ENCODE peak calls at places on chromosomes 12 and 14, in five cellular contexts. A, E, D, T and H are unnamed samples.

GRCh38 chr14:93536945-93537344 is 106.2 kb downstream of the UNC79 start:
- DNase-seq in A (no peak), E (peak), D (no peak), T (peak), H (no peak)

GRCh38 chr12:78220811-78221210 is 390.1 kb downstream of the NAV3 start:
- DNase-seq in A (no peak), E (no peak), D (no peak), T (no peak), H (no peak)

GRCh38 chr12:116317986-116318737 is 40.7 kb upstream of the MED13L start:
- DNase-seq in A (no peak), E (no peak), D (no peak), T (no peak), H (no peak)

GRCh38 chr14:98826618-98827017 is 445.4 kb downstream of the BCL11B start:
- DNase-seq in A (no peak), E (no peak), D (no peak), T (no peak), H (no peak)

GRCh38 chr14:92244805-92245204 is 78.2 kb upstream of the SLC24A4 start:
- DNase-seq in A (no peak), E (no peak), D (no peak), T (no peak), H (no peak)

GRCh38 chr14:88129306-88130056 is 124.5 kb downstream of the GPR65 start:
- DNase-seq in A (no peak), E (no peak), D (no peak), T (no peak), H (no peak)

GRCh38 chr12:42774238-42774637 is 184.7 kb upstream of the PRICKLE1 start:
- DNase-seq in A (no peak), E (no peak), D (no peak), T (no peak), H (no peak)

GRCh38 chr14:68897559-68898160 is 81.4 kb downstream of the ACTN1 start:
- DNase-seq in A (no peak), E (no peak), D (no peak), T (no peak), H (no peak)

GRCh38 chr12:93192878-93193277 is 184.8 kb upstream of the NUDT4 start:
- DNase-seq in A (no peak), E (no peak), D (peak), T (no peak), H (no peak)

GRCh38 chr12:118494776-118495175 is 118.4 kb downstream of the SUDS3 start:
- DNase-seq in A (no peak), E (no peak), D (no peak), T (no peak), H (no peak)

GRCh38 chr12:100896192-100896591 is 101.6 kb downstream of the ANO4 start:
- DNase-seq in A (no peak), E (no peak), D (no peak), T (no peak), H (no peak)

GRCh38 chr12:122935318-122935717 is 30.9 kb downstream of the ABCB9 start:
- DNase-seq in A (no peak), E (no peak), D (no peak), T (no peak), H (no peak)

GRCh38 chr12:12333980-12334709 is 15.9 kb downstream of the MANSC1 start:
- DNase-seq in A (peak), E (peak), D (peak), T (peak), H (peak)

GRCh38 chr12:63103489-63104131 is 47.4 kb downstream of the AVPR1A start:
- DNase-seq in A (peak), E (peak), D (peak), T (peak), H (no peak)

GRCh38 chr12:802242-802995 is 50.0 kb downstream of the WNK1 start:
- DNase-seq in A (no peak), E (no peak), D (no peak), T (no peak), H (no peak)

GRCh38 chr12:91732086-91732485 is 413.6 kb downstream of the BTG1 start:
- DNase-seq in A (no peak), E (no peak), D (no peak), T (no peak), H (no peak)

GRCh38 chr12:21614510-21614909 is 9.9 kb upstream of the GYS2 start:
- DNase-seq in A (no peak), E (no peak), D (no peak), T (no peak), H (no peak)

DNA sequence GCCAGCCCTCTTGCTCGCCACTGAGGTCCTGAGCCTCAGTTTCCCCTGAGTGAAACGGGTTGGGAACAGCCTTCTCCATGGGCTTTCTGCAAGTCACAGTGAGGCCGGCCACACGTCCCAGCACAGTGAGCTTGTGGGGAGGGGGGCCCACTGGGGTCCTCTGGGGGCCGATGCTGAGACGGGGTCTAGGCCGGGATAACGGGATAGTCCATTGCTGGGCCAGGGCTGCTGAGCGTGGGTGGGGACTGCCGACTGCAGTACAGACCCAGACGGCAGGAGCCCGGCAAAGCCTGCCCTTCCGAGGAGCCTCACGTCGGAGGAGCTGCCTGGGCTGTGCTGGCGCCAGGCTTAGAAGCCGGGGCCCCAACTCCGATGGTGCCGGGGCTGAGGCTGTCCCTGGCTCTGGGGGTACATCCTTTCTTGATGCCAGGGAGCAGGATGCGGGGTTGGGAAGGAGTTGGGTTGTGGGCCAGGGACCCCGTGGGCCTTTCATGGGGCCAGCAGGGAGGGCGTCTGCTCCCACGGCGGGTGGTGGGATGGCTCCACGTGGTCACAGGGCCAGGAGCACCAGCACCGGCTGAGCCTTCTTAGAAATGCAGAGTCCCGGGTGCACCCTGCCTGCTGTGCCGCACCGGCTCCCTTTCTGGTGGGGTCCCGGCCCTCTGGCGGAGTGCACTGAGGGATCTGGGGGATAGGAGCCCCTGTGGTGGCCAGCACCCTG is 24.2 kb downstream of the NOC4L start:
- DNase-seq in A (no peak), E (no peak), D (no peak), T (no peak), H (no peak)
- TF ChIP-seq CHD2 in A (no peak), E (no peak), D (no peak), T (no peak), H (no peak)

GRCh38 chr12:26787125-26787495 is 45.9 kb downstream of the ITPR2 start:
- DNase-seq in A (no peak), E (no peak), D (no peak), T (peak), H (no peak)

GRCh38 chr12:26790645-26790994 is 42.4 kb downstream of the ITPR2 start:
- DNase-seq in A (no peak), E (no peak), D (no peak), T (no peak), H (no peak)

GRCh38 chr12:26789731-26790644 is 43.0 kb downstream of the ITPR2 start:
- DNase-seq in A (no peak), E (no peak), D (no peak), T (no peak), H (no peak)

GRCh38 chr12:26795899-26796298 is 37.1 kb downstream of the ITPR2 start:
- DNase-seq in A (no peak), E (no peak), D (no peak), T (no peak), H (no peak)

DNA sequence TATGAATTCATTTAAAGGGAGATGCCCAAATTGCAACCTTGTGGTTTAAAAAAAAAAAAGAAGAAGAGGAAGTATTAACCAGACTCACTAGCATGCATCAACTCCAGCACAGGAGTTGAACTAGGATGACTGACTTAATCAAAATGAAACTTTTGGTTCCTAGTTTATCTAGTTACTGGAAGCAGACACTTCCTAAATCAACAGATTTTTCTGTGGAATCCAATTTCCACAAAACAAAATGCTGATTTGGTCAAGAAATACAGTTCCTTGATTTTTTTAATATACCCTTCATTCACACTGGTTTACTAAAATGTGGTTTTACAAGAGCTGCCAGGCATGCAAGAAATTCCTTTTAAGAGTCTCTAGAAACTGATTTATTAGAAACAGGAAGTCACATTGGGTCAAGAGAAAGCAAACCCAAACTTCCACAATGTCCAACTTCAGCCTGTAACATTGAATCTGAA is 41.6 kb downstream of the ITPR2 start:
- DNase-seq in A (no peak), E (no peak), D (no peak), T (no peak), H (peak)
- TF ChIP-seq USF2 in A (no peak), E (no peak), D (no peak), T (no peak), H (no peak)

GRCh38 chr12:104279164-104279563 is 24.4 kb upstream of the EID3 start:
- DNase-seq in A (no peak), E (no peak), D (no peak), T (no peak), H (no peak)

GRCh38 chr12:104281636-104282035 is 21.9 kb upstream of the EID3 start:
- DNase-seq in A (no peak), E (no peak), D (no peak), T (no peak), H (no peak)

GRCh38 chr12:104282109-104282508 is 21.4 kb upstream of the EID3 start:
- DNase-seq in A (no peak), E (no peak), D (no peak), T (no peak), H (no peak)

GRCh38 chr12:104280111-104280510 is 23.4 kb upstream of the EID3 start:
- DNase-seq in A (peak), E (no peak), D (no peak), T (no peak), H (no peak)

GRCh38 chr12:104280703-104281458 is 22.7 kb upstream of the EID3 start:
- DNase-seq in A (peak), E (peak), D (peak), T (no peak), H (no peak)
- TF ChIP-seq CHD2 in A (no peak), E (no peak), D (no peak), T (no peak), H (no peak)

GRCh38 chr12:66627270-66627987 is 51.4 kb downstream of the GRIP1 start:
- DNase-seq in A (no peak), E (no peak), D (no peak), T (no peak), H (no peak)

GRCh38 chr12:66620026-66620425 is 58.9 kb downstream of the GRIP1 start:
- DNase-seq in A (no peak), E (no peak), D (no peak), T (no peak), H (no peak)

GRCh38 chr12:66620703-66621102 is 58.2 kb downstream of the GRIP1 start:
- DNase-seq in A (no peak), E (no peak), D (no peak), T (no peak), H (no peak)

GRCh38 chr12:66624806-66625205 is 54.1 kb downstream of the GRIP1 start:
- DNase-seq in A (no peak), E (no peak), D (no peak), T (no peak), H (no peak)

DNA sequence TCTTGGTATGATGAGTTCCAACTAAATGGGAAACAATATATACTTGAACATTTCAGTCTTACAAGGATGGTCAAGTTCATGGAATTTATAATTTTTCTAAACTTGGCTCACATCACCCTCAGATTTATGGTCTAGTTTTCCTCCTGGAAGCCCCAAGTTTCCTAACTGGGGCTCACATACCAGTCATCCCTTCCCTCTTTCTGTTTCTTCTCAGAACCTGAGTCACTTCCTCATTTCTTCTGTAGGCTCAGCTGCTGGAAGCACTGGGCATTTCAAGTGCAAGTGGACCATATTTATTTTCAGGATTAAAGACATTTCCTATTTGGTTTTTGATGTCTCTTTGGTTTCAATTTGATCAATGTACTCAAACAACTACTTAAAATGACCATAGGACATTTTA is 55.4 kb downstream of the GRIP1 start:
- DNase-seq in A (no peak), E (no peak), D (no peak), T (no peak), H (no peak)
- TF ChIP-seq USF2 in A (no peak), E (no peak), D (no peak), T (no peak), H (no peak)

GRCh38 chr12:15179672-15180071 is 41.5 kb downstream of the RERG start:
- DNase-seq in A (no peak), E (no peak), D (no peak), T (no peak), H (no peak)
- TF ChIP-seq CHD2 in A (no peak), E (no peak), D (no peak), T (no peak), H (no peak)

GRCh38 chr12:115183752-115184151 is 499.8 kb upstream of the TBX3 start:
- DNase-seq in A (no peak), E (no peak), D (no peak), T (no peak), H (no peak)
- TF ChIP-seq USF2 in A (no peak), E (no peak), D (no peak), T (no peak), H (no peak)

DNA sequence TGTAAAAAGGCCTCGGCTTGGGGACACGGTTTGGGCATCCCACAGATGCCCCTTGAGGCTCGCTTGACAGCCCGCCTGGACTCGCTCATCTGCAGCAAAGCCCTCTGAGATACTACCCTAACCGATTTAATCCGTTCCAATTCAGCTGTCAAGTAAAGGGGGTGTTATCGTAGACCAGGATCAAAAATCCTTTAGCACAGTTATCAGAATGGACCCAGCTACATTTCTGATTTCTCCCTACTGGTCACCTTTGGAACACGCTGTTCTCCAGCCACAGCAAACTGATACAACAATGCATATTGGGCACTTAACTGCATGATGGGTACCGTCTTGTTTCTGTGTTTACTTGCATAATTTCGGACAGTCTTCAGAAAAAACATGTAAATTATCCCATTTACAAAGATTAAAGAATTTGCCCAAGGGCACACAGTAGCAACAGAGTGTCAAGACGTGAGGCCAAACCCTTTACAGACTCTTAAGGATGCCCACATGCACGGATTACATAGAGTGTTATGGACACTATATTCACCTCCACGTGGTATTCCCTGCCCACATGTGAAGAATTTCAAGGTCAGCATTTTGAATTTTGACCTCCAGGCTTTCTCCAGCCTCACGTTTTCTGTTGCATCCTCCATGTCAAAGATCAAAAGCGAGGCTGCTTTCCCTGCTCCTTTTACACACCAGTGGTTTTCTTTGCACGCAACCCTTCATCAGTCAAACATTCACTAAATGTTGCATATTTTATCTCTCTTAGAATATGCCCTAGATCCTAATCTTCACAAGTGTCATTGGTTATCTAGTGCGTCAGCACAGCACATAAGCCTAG is 3.2 kb upstream of the DUSP6 start:
- DNase-seq in A (peak), E (peak), D (no peak), T (peak), H (no peak)
- TF ChIP-seq CHD2 in A (no peak), E (no peak), D (no peak), T (no peak), H (no peak)

DNA sequence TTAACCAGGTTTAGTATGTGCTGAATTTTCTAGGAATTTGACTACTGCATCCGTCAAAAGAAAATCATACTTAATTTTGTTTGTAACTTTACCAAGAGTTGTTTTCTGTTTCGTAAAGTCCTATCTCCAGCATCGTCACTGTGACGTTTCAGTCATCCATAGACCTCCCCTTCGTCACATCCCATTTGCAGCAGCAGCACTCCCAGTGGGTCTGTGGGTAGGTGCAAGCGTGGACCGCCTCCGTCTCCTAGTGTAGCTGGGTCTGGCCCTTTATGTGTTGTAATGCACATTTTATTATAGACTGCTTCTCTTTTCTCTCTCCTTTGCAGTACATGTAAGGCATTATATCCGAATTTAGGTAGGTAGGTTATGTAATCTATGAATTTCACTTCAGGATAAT is 41.0 kb downstream of the EVL start:
- DNase-seq in A (no peak), E (no peak), D (no peak), T (no peak), H (no peak)
- TF ChIP-seq USF2 in A (no peak), E (no peak), D (no peak), T (no peak), H (no peak)

DNA sequence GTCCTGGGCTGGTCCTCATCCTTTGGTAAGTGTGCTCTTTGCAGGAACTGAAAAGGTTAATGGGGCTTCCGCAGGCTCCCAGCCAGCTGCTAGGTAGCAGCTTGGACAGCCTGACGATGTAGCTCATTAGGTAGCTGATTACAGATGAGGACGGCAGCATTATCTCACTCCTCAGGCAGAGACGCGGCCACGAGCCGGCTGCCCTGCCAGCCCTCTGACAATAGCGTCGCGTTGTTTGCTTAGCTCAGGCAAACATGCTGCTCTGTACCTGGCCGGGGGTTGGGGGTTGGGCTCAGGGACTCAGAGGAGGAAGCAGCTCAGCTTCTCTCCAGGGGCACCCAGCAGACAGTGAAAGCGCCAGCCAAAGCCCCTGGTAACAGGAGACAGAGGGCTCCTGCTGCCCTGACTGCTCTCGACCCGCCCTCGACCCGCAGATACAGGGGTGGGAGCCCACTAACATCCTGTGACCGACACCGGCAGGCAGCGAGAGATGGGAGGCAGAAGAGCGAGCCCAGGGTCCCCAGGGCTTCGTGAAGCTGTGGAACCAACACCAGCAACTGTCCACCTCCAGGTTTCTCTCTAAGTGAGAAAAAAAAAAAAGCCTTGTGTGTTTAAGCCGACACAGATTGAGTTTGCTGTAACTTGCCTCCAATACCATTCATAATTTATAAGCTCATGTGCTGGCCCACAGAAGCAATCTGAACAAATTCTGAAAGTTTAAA is 53.4 kb upstream of the DLK1 start:
- DNase-seq in A (no peak), E (peak), D (peak), T (peak), H (no peak)
- TF ChIP-seq CHD2 in A (no peak), E (peak), D (no peak), T (peak), H (no peak)

DNA sequence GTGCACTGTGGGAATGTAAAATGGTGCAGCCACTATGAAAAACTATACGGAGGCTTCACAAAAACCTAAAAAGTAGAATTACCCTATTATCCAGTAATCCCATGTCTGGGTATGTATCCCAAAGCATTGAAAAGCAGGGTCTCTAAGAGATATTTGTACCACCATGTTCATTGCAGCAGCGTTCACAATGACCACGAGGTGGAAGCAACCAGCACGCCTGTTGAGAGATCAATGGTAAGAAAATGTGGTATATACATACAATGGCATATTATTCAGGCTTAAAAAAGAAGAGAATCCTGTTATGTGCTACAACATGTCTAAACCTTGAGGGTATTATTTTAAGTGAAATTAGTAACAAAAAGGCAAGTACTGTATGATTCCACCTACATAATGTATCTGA is 910 bp upstream of the NOPCHAP1 start:
- DNase-seq in A (no peak), E (peak), D (no peak), T (no peak), H (no peak)
- TF ChIP-seq USF2 in A (no peak), E (no peak), D (no peak), T (no peak), H (no peak)